ENCODE peak calls at places on chromosomes 5 and 9, in six cellular contexts. One of them, this sample, is unnamed.

GRCh38 chr5:93604119-93604963 is 21.3 kb downstream of the NR2F1 start:
- DNase-seq in neuronal stem cell: no peak
- DNase-seq in natural killer cell treated with Interleukin-12 subunit alpha and Interleukin-12 subunit beta and Interleukin-15 and Interleukin-18, amount 100 ng/mL, for 72 hours: no peak
- DNase-seq in nucleus accumbens: no peak
- DNase-seq in body of pancreas: no peak
- DNase-seq in head of caudate nucleus: no peak
- DNase-seq in this sample: no peak

GRCh38 chr9:35689601-35690446 is at the start of gene TPM2:
- DNase-seq in neuronal stem cell: peak; percentile 58
- DNase-seq in natural killer cell treated with Interleukin-12 subunit alpha and Interleukin-12 subunit beta and Interleukin-15 and Interleukin-18, amount 100 ng/mL, for 72 hours: no peak
- DNase-seq in nucleus accumbens: no peak
- DNase-seq in body of pancreas: peak; percentile 31
- DNase-seq in head of caudate nucleus: no peak
- DNase-seq in this sample: no peak

GRCh38 chr9:1018121-1018520 is 32.0 kb upstream of the DMRT2 start:
- DNase-seq in neuronal stem cell: no peak
- DNase-seq in natural killer cell treated with Interleukin-12 subunit alpha and Interleukin-12 subunit beta and Interleukin-15 and Interleukin-18, amount 100 ng/mL, for 72 hours: no peak
- DNase-seq in nucleus accumbens: no peak
- DNase-seq in body of pancreas: no peak
- DNase-seq in head of caudate nucleus: no peak
- DNase-seq in this sample: no peak

GRCh38 chr9:128077847-128078503 is 9.9 kb downstream of the SLC25A25 start:
- DNase-seq in neuronal stem cell: no peak
- DNase-seq in natural killer cell treated with Interleukin-12 subunit alpha and Interleukin-12 subunit beta and Interleukin-15 and Interleukin-18, amount 100 ng/mL, for 72 hours: no peak
- DNase-seq in nucleus accumbens: no peak
- DNase-seq in body of pancreas: no peak
- DNase-seq in head of caudate nucleus: no peak
- DNase-seq in this sample: no peak

GRCh38 chr9:134283111-134283515 is 43.1 kb upstream of the RXRA start:
- DNase-seq in neuronal stem cell: no peak
- DNase-seq in natural killer cell treated with Interleukin-12 subunit alpha and Interleukin-12 subunit beta and Interleukin-15 and Interleukin-18, amount 100 ng/mL, for 72 hours: no peak
- DNase-seq in nucleus accumbens: peak; percentile 45
- DNase-seq in body of pancreas: peak; percentile 67
- DNase-seq in head of caudate nucleus: peak; percentile 68
- DNase-seq in this sample: peak; percentile 42

GRCh38 chr5:135215617-135215995 is 181.6 kb upstream of the PITX1 start:
- DNase-seq in neuronal stem cell: no peak
- DNase-seq in natural killer cell treated with Interleukin-12 subunit alpha and Interleukin-12 subunit beta and Interleukin-15 and Interleukin-18, amount 100 ng/mL, for 72 hours: no peak
- DNase-seq in nucleus accumbens: no peak
- DNase-seq in body of pancreas: no peak
- DNase-seq in head of caudate nucleus: no peak
- DNase-seq in this sample: no peak

GRCh38 chr5:175713930-175714329 is 56.1 kb downstream of the HRH2 start:
- DNase-seq in neuronal stem cell: no peak
- DNase-seq in natural killer cell treated with Interleukin-12 subunit alpha and Interleukin-12 subunit beta and Interleukin-15 and Interleukin-18, amount 100 ng/mL, for 72 hours: no peak
- DNase-seq in nucleus accumbens: no peak
- DNase-seq in body of pancreas: no peak
- DNase-seq in head of caudate nucleus: no peak
- DNase-seq in this sample: no peak

GRCh38 chr5:112923148-112923917 is 1.3 kb upstream of the REEP5 start:
- DNase-seq in neuronal stem cell: no peak
- DNase-seq in natural killer cell treated with Interleukin-12 subunit alpha and Interleukin-12 subunit beta and Interleukin-15 and Interleukin-18, amount 100 ng/mL, for 72 hours: peak; percentile 61
- DNase-seq in nucleus accumbens: no peak
- DNase-seq in body of pancreas: no peak
- DNase-seq in head of caudate nucleus: no peak
- DNase-seq in this sample: no peak

GRCh38 chr5:15501057-15501791 is 1.2 kb downstream of the FBXL7 start:
- DNase-seq in neuronal stem cell: peak; percentile 57
- DNase-seq in natural killer cell treated with Interleukin-12 subunit alpha and Interleukin-12 subunit beta and Interleukin-15 and Interleukin-18, amount 100 ng/mL, for 72 hours: no peak
- DNase-seq in nucleus accumbens: no peak
- DNase-seq in body of pancreas: no peak
- DNase-seq in head of caudate nucleus: peak; percentile 50
- DNase-seq in this sample: no peak

GRCh38 chr5:150515446-150515845 is 7.5 kb downstream of the NDST1 start:
- DNase-seq in neuronal stem cell: no peak
- DNase-seq in natural killer cell treated with Interleukin-12 subunit alpha and Interleukin-12 subunit beta and Interleukin-15 and Interleukin-18, amount 100 ng/mL, for 72 hours: no peak
- DNase-seq in nucleus accumbens: no peak
- DNase-seq in body of pancreas: peak; percentile 30
- DNase-seq in head of caudate nucleus: no peak
- DNase-seq in this sample: no peak

GRCh38 chr5:157252741-157253465 is 13.0 kb upstream of the CYFIP2 start:
- DNase-seq in neuronal stem cell: no peak
- DNase-seq in natural killer cell treated with Interleukin-12 subunit alpha and Interleukin-12 subunit beta and Interleukin-15 and Interleukin-18, amount 100 ng/mL, for 72 hours: peak; percentile 93
- DNase-seq in nucleus accumbens: no peak
- DNase-seq in body of pancreas: no peak
- DNase-seq in head of caudate nucleus: no peak
- DNase-seq in this sample: no peak

GRCh38 chr5:85000671-85001070 is 616.0 kb upstream of the EDIL3 start:
- DNase-seq in neuronal stem cell: no peak
- DNase-seq in natural killer cell treated with Interleukin-12 subunit alpha and Interleukin-12 subunit beta and Interleukin-15 and Interleukin-18, amount 100 ng/mL, for 72 hours: no peak
- DNase-seq in nucleus accumbens: no peak
- DNase-seq in body of pancreas: no peak
- DNase-seq in head of caudate nucleus: no peak
- DNase-seq in this sample: no peak

GRCh38 chr5:172777381-172778222 is 6.6 kb upstream of the DUSP1 start:
- DNase-seq in neuronal stem cell: no peak
- DNase-seq in natural killer cell treated with Interleukin-12 subunit alpha and Interleukin-12 subunit beta and Interleukin-15 and Interleukin-18, amount 100 ng/mL, for 72 hours: peak; percentile 91
- DNase-seq in nucleus accumbens: no peak
- DNase-seq in body of pancreas: peak; percentile 75
- DNase-seq in head of caudate nucleus: no peak
- DNase-seq in this sample: no peak

GRCh38 chr5:25090818-25091217 is 446.0 kb upstream of the CDH10 start:
- DNase-seq in neuronal stem cell: no peak
- DNase-seq in natural killer cell treated with Interleukin-12 subunit alpha and Interleukin-12 subunit beta and Interleukin-15 and Interleukin-18, amount 100 ng/mL, for 72 hours: no peak
- DNase-seq in nucleus accumbens: no peak
- DNase-seq in body of pancreas: no peak
- DNase-seq in head of caudate nucleus: no peak
- DNase-seq in this sample: no peak

GRCh38 chr5:82068723-82069122 is 96.9 kb downstream of the ATG10 start:
- DNase-seq in neuronal stem cell: no peak
- DNase-seq in natural killer cell treated with Interleukin-12 subunit alpha and Interleukin-12 subunit beta and Interleukin-15 and Interleukin-18, amount 100 ng/mL, for 72 hours: no peak
- DNase-seq in nucleus accumbens: no peak
- DNase-seq in body of pancreas: no peak
- DNase-seq in head of caudate nucleus: no peak
- DNase-seq in this sample: no peak

GRCh38 chr9:35464056-35465025 is 25.6 kb upstream of the RUSC2 start:
- DNase-seq in neuronal stem cell: no peak
- DNase-seq in natural killer cell treated with Interleukin-12 subunit alpha and Interleukin-12 subunit beta and Interleukin-15 and Interleukin-18, amount 100 ng/mL, for 72 hours: no peak
- DNase-seq in nucleus accumbens: no peak
- DNase-seq in body of pancreas: no peak
- DNase-seq in head of caudate nucleus: no peak
- DNase-seq in this sample: no peak